ENCODE peak calls at places on chromosomes 3 and 15, in four cellular contexts. One of them, this sample, is unnamed.

GRCh38 chr15:67383903-67384302 is 129.3 kb downstream of the IQCH start:
- DNase-seq in left cardiac atrium: no peak
- DNase-seq in H4: no peak
- DNase-seq in T-helper 1 cell: no peak
- DNase-seq in this sample: no peak

GRCh38 chr3:56042326-56042951 is 425.8 kb downstream of the ERC2 start:
- DNase-seq in left cardiac atrium: no peak
- DNase-seq in H4: peak
- DNase-seq in T-helper 1 cell: no peak
- DNase-seq in this sample: no peak

GRCh38 chr15:60563066-60563465 is 84.1 kb upstream of the ICE2 start:
- DNase-seq in left cardiac atrium: no peak
- DNase-seq in H4: no peak
- DNase-seq in T-helper 1 cell: no peak
- DNase-seq in this sample: no peak

GRCh38 chr15:98904466-98905048 is 103.0 kb downstream of the PGPEP1L start:
- DNase-seq in left cardiac atrium: no peak
- DNase-seq in H4: peak
- DNase-seq in T-helper 1 cell: no peak
- DNase-seq in this sample: no peak

GRCh38 chr15:99347609-99348008 is 96.3 kb downstream of the LRRC28 start:
- DNase-seq in left cardiac atrium: no peak
- DNase-seq in H4: no peak
- DNase-seq in T-helper 1 cell: no peak
- DNase-seq in this sample: no peak

GRCh38 chr3:10420745-10421475 is 84.5 kb downstream of the ATP2B2 start:
- DNase-seq in left cardiac atrium: no peak
- DNase-seq in H4: no peak
- DNase-seq in T-helper 1 cell: no peak
- DNase-seq in this sample: no peak

GRCh38 chr3:131349946-131350347 is 31.6 kb upstream of the NUDT16 start:
- DNase-seq in left cardiac atrium: peak
- DNase-seq in H4: no peak
- DNase-seq in T-helper 1 cell: no peak
- DNase-seq in this sample: peak

GRCh38 chr15:56428821-56429458 is 36.0 kb downstream of the MNS1 start:
- DNase-seq in left cardiac atrium: no peak
- DNase-seq in H4: peak
- DNase-seq in T-helper 1 cell: no peak
- DNase-seq in this sample: no peak

GRCh38 chr3:97197083-97197482 is 382.7 kb downstream of the EPHA6 start:
- DNase-seq in left cardiac atrium: no peak
- DNase-seq in H4: no peak
- DNase-seq in T-helper 1 cell: no peak
- DNase-seq in this sample: no peak

GRCh38 chr3:38127611-38128302 is 9.2 kb downstream of the ACAA1 start:
- DNase-seq in left cardiac atrium: no peak
- DNase-seq in H4: no peak
- DNase-seq in T-helper 1 cell: no peak
- DNase-seq in this sample: peak

GRCh38 chr3:9690451-9691450 is 12.9 kb upstream of the CPNE9 start:
- DNase-seq in left cardiac atrium: peak
- DNase-seq in H4: no peak
- DNase-seq in T-helper 1 cell: no peak
- DNase-seq in this sample: no peak

This sample was measured in right lobe of liver.